ENCODE peak calls at places on chromosomes 16 and 17, in six cellular contexts. F, X, Z, H, Y and S are unnamed samples.
A peak's percentile ranks its signal among the peaks of the same experiment; 100 is the strongest.

GRCh38 chr17:66799839-66800537 is 34.9 kb upstream of the CACNG5 start:
- DNase-seq in F (no peak), Z (peak; percentile 3), H (no peak), X (no peak), Y (no peak), S (no peak)

GRCh38 chr16:4852221-4852872 is 5.1 kb downstream of the UBN1 start:
- DNase-seq in H (no peak), Y (no peak), X (no peak), Z (peak; percentile 69), F (no peak), S (no peak)

GRCh38 chr17:36851230-36851629 is 86.0 kb upstream of the LHX1 start:
- DNase-seq in Y (no peak), F (no peak), X (no peak), Z (peak; percentile 9), H (no peak), S (no peak)

GRCh38 chr17:77887464-77888241 is 70.8 kb upstream of the TNRC6C start:
- DNase-seq in Y (peak; percentile 85), X (peak; percentile 29), H (peak; percentile 64), Z (peak; percentile 44), F (peak; percentile 67), S (peak; percentile 88)

GRCh38 chr17:22310717-22311686 is 618.7 kb downstream of the KCNJ18 start:
- DNase-seq in X (no peak), Y (no peak), Z (no peak), F (no peak), H (no peak), S (no peak)

GRCh38 chr17:8991514-8992285 is 26.2 kb upstream of the PIK3R5 start:
- DNase-seq in X (peak; percentile 61), F (no peak), Y (peak; percentile 54), H (peak; percentile 70), Z (peak; percentile 33), S (peak; percentile 29)

GRCh38 chr16:57686577-57686976 is 8.0 kb upstream of the DRC7 start:
- DNase-seq in H (no peak), Z (no peak), X (no peak), Y (no peak), F (no peak), S (no peak)

GRCh38 chr17:59830007-59830630 is 62.6 kb downstream of the TUBD1 start:
- DNase-seq in Y (no peak), H (no peak), Z (peak; percentile 44), X (no peak), F (no peak), S (no peak)

GRCh38 chr17:19237389-19238166 is 412 bp downstream of the EPN2 start:
- DNase-seq in Y (peak; percentile 17), Z (peak; percentile 51), F (peak; percentile 72), X (peak; percentile 33), H (peak; percentile 54), S (peak; percentile 37)

GRCh38 chr17:77834170-77835115 is 124.1 kb upstream of the TNRC6C start:
- DNase-seq in F (no peak), H (no peak), Y (no peak), Z (peak; percentile 75), X (no peak), S (peak; percentile 55)

GRCh38 chr17:34582185-34582900 is 3.0 kb downstream of the TMEM132E start:
- DNase-seq in H (peak; percentile 42), Y (no peak), F (no peak), Z (no peak), X (no peak), S (no peak)

GRCh38 chr17:36703860-36704266 is 102.5 kb downstream of the MRM1 start:
- DNase-seq in F (peak; percentile 62), Y (no peak), X (peak; percentile 33), Z (peak; percentile 21), H (no peak), S (peak; percentile 39)

GRCh38 chr17:41518031-41518430 is 659 bp downstream of the KRT15 start:
- DNase-seq in F (no peak), Z (no peak), H (no peak), X (no peak), Y (no peak), S (no peak)

GRCh38 chr17:45234641-45235040 is 13.0 kb downstream of the FMNL1 start:
- DNase-seq in Y (no peak), F (no peak), X (no peak), H (no peak), Z (no peak), S (no peak)

GRCh38 chr16:28538733-28539596 is at the start of gene NUPR1:
- DNase-seq in Z (peak; percentile 62), F (peak; percentile 98), Y (peak; percentile 97), X (peak; percentile 99), H (peak; percentile 98), S (peak; percentile 93)

GRCh38 chr17:31559647-31560501 is 168.4 kb downstream of the RAB11FIP4 start:
- DNase-seq in F (peak; percentile 47), H (peak; percentile 56), Z (peak; percentile 56), X (no peak), Y (no peak), S (no peak)

GRCh38 chr17:58233547-58233946 is 4.8 kb upstream of the LPO start:
- DNase-seq in X (no peak), H (no peak), Z (no peak), Y (no peak), F (no peak), S (no peak)

GRCh38 chr17:39194089-39194984 is 3.1 kb downstream of the CACNB1 start:
- DNase-seq in F (no peak), Y (no peak), X (no peak), Z (no peak), H (no peak), S (peak; percentile 68)

GRCh38 chr17:72700226-72700625 is 392.3 kb downstream of the SLC39A11 start:
- DNase-seq in Z (no peak), X (no peak), H (no peak), F (no peak), Y (no peak), S (no peak)

DNA sequence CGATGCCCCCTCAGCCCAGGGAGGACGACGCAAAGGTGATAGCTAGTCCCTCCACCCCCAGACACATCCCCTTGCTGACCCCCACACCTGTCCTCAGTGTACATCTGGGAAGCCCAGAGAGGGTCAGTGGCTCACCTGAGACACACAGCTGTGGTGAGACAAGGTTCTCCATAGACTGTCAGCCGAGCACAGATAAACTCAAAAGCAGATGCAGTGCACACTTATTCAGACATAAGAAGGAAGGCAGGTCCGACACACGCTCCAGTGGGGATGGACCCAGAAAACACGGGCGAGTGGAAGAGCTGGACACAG is 19.6 kb downstream of the CBFA2T3 start:
- DNase-seq in X (no peak), Y (no peak), H (no peak), Z (no peak), F (no peak), S (no peak)
- H3K27ac ChIP-seq in X (no peak overlapping the region), Y (no peak overlapping the region), H (no peak overlapping the region), Z (no peak overlapping the region), F (no peak overlapping the region), S (no peak overlapping the region)

GRCh38 chr16:67000384-67001158 is 12.2 kb downstream of the CES4A start:
- DNase-seq in F (peak; percentile 60), Y (peak; percentile 60), H (peak; percentile 62), X (peak; percentile 62), Z (peak; percentile 31), S (peak; percentile 61)
- H3K4me3 ChIP-seq in F (peak overlapping the region; percentile 60), Y (peak overlapping the region; percentile 37), H (peak overlapping the region; percentile 39), X (peak overlapping the region; percentile 39), Z (peak overlapping the region; percentile 57), S (peak overlapping the region; percentile 71)

GRCh38 chr17:80793421-80793820 is 198.2 kb upstream of the CHMP6 start:
- DNase-seq in X (no peak), Z (no peak), F (no peak), H (peak; percentile 20), Y (no peak), S (no peak)
- H3K4me1 ChIP-seq in X (no peaks in the 10 kb centered on the region), Z (peaks cover 60% of the 10 kb centered on the region), F (peaks cover 16% of the 10 kb centered on the region), H (no peaks in the 10 kb centered on the region), Y (peaks cover 57% of the 10 kb centered on the region), S (peaks cover 57% of the 10 kb centered on the region)

GRCh38 chr17:80456465-80457235 is 19.8 kb downstream of the NPTX1 start:
- DNase-seq in F (peak; percentile 61), H (no peak), Z (no peak), X (no peak), Y (peak; percentile 18), S (peak; percentile 49)
- H3K27ac ChIP-seq in F (peak overlapping the region; percentile 98), H (peak overlapping the region; percentile 96), Z (no peak overlapping the region), X (no peak overlapping the region), Y (peak overlapping the region; percentile 35), S (peak overlapping the region; percentile 99)

GRCh38 chr16:21646091-21646490 is 6.3 kb downstream of the IGSF6 start:
- DNase-seq in F (no peak), H (no peak), X (no peak), Y (no peak), Z (no peak), S (no peak)
- H3K4me3 ChIP-seq in F (no peak overlapping the region), H (no peak overlapping the region), X (no peak overlapping the region), Y (no peak overlapping the region), Z (no peak overlapping the region), S (peak overlapping the region; percentile 55)

DNA sequence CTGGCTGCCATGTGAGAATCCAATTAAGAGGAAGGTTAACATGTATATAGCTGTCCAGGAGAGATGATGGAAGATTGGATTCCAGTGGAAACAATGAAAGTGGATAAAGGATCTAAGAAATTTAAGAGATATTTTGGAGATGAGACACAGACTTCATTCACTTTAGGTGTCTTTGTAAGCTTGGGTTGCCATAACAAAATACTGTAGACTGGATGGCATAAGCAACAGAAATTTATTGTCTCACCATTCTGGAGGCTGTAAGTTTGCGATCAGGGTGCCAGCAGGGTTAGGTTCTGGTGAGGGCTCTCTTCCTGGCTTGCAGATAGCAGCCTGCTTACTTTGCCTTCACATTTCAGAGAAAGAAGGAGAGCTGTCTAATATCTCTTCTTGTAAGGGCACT is 155.9 kb upstream of the MYOCD start:
- DNase-seq in H (no peak), Z (no peak), F (no peak), X (no peak), Y (no peak), S (no peak)
- H3K4me1 ChIP-seq in H (no peaks in the 10 kb centered on the region), Z (no peaks in the 10 kb centered on the region), F (no peaks in the 10 kb centered on the region), X (no peaks in the 10 kb centered on the region), Y (no peaks in the 10 kb centered on the region), S (no peaks in the 10 kb centered on the region)